ENCODE peak calls at places on chromosomes 12 and 14, in ten cellular contexts. One of them, this sample, is unnamed.

GRCh38 chr12:25677180-25677937 is 124.3 kb upstream of the LMNTD1 start:
- DNase-seq in endothelial cell of umbilical vein: no peak
- DNase-seq in prostate gland: no peak
- DNase-seq in H54: no peak
- DNase-seq in NB4: no peak
- DNase-seq in breast epithelium: no peak
- DNase-seq in testis: peak; percentile 38
- DNase-seq in GM12892: no peak
- DNase-seq in uterus: no peak
- DNase-seq in transverse colon: no peak
- DNase-seq in this sample: no peak

GRCh38 chr14:29738950-29739349 is 188.7 kb downstream of the PRKD1 start:
- DNase-seq in endothelial cell of umbilical vein: no peak
- DNase-seq in prostate gland: no peak
- DNase-seq in H54: no peak
- DNase-seq in NB4: no peak
- DNase-seq in breast epithelium: no peak
- DNase-seq in testis: no peak
- DNase-seq in GM12892: no peak
- DNase-seq in uterus: no peak
- DNase-seq in transverse colon: no peak
- DNase-seq in this sample: no peak

GRCh38 chr12:107900588-107900987 is 126.1 kb downstream of the ASCL4 start:
- DNase-seq in endothelial cell of umbilical vein: no peak
- DNase-seq in prostate gland: no peak
- DNase-seq in H54: no peak
- DNase-seq in NB4: no peak
- DNase-seq in breast epithelium: no peak
- DNase-seq in testis: no peak
- DNase-seq in GM12892: no peak
- DNase-seq in uterus: no peak
- DNase-seq in transverse colon: no peak
- DNase-seq in this sample: no peak

GRCh38 chr12:123815968-123816367 is 53.9 kb downstream of the DNAH10 start:
- DNase-seq in endothelial cell of umbilical vein: no peak
- DNase-seq in prostate gland: no peak
- DNase-seq in H54: no peak
- DNase-seq in NB4: no peak
- DNase-seq in breast epithelium: no peak
- DNase-seq in testis: peak; percentile 83
- DNase-seq in GM12892: no peak
- DNase-seq in uterus: no peak
- DNase-seq in transverse colon: no peak
- DNase-seq in this sample: no peak

GRCh38 chr12:33438890-33439586 is 581 bp downstream of the SYT10 start:
- DNase-seq in endothelial cell of umbilical vein: no peak
- DNase-seq in prostate gland: no peak
- DNase-seq in H54: no peak
- DNase-seq in NB4: no peak
- DNase-seq in breast epithelium: no peak
- DNase-seq in testis: peak; percentile 28
- DNase-seq in GM12892: peak; percentile 12
- DNase-seq in uterus: no peak
- DNase-seq in transverse colon: no peak
- DNase-seq in this sample: peak; percentile 34

GRCh38 chr14:100605706-100606686 is 18.8 kb upstream of the BEGAIN start:
- DNase-seq in endothelial cell of umbilical vein: no peak
- DNase-seq in prostate gland: no peak
- DNase-seq in H54: no peak
- DNase-seq in NB4: no peak
- DNase-seq in breast epithelium: no peak
- DNase-seq in testis: peak; percentile 73
- DNase-seq in GM12892: no peak
- DNase-seq in uterus: no peak
- DNase-seq in transverse colon: no peak
- DNase-seq in this sample: no peak

GRCh38 chr12:41188058-41188840 is at the start of gene PDZRN4:
- DNase-seq in endothelial cell of umbilical vein: peak; percentile 12
- DNase-seq in prostate gland: no peak
- DNase-seq in H54: no peak
- DNase-seq in NB4: no peak
- DNase-seq in breast epithelium: no peak
- DNase-seq in testis: peak; percentile 73
- DNase-seq in GM12892: no peak
- DNase-seq in uterus: no peak
- DNase-seq in transverse colon: peak; percentile 8
- DNase-seq in this sample: no peak

GRCh38 chr14:64758025-64758521 is 53.8 kb downstream of the PLEKHG3 start:
- DNase-seq in endothelial cell of umbilical vein: no peak
- DNase-seq in prostate gland: no peak
- DNase-seq in H54: no peak
- DNase-seq in NB4: no peak
- DNase-seq in breast epithelium: no peak
- DNase-seq in testis: no peak
- DNase-seq in GM12892: no peak
- DNase-seq in uterus: peak; percentile 65
- DNase-seq in transverse colon: peak; percentile 39
- DNase-seq in this sample: no peak

GRCh38 chr12:107369006-107369405 is 275.7 kb upstream of the CRY1 start:
- DNase-seq in endothelial cell of umbilical vein: no peak
- DNase-seq in prostate gland: no peak
- DNase-seq in H54: no peak
- DNase-seq in NB4: no peak
- DNase-seq in breast epithelium: no peak
- DNase-seq in testis: no peak
- DNase-seq in GM12892: no peak
- DNase-seq in uterus: no peak
- DNase-seq in transverse colon: no peak
- DNase-seq in this sample: no peak

GRCh38 chr14:54420478-54421116 is 20.6 kb downstream of the CNIH1 start:
- DNase-seq in endothelial cell of umbilical vein: peak; percentile 75
- DNase-seq in prostate gland: no peak
- DNase-seq in H54: no peak
- DNase-seq in NB4: peak; percentile 31
- DNase-seq in breast epithelium: no peak
- DNase-seq in testis: peak; percentile 43
- DNase-seq in GM12892: no peak
- DNase-seq in uterus: no peak
- DNase-seq in transverse colon: peak; percentile 35
- DNase-seq in this sample: peak; percentile 26

GRCh38 chr14:106877527-106877926 is 1351.1 kb downstream of the TMEM121 start:
- DNase-seq in endothelial cell of umbilical vein: no peak
- DNase-seq in prostate gland: no peak
- DNase-seq in H54: no peak
- DNase-seq in NB4: no peak
- DNase-seq in breast epithelium: no peak
- DNase-seq in testis: peak; percentile 58
- DNase-seq in GM12892: no peak
- DNase-seq in uterus: no peak
- DNase-seq in transverse colon: no peak
- DNase-seq in this sample: no peak

GRCh38 chr12:12265571-12266388 is 1.1 kb downstream of the LRP6 start:
- DNase-seq in endothelial cell of umbilical vein: peak; percentile 58
- DNase-seq in prostate gland: peak; percentile 34
- DNase-seq in H54: no peak
- DNase-seq in NB4: peak; percentile 57
- DNase-seq in breast epithelium: no peak
- DNase-seq in testis: peak; percentile 45
- DNase-seq in GM12892: no peak
- DNase-seq in uterus: no peak
- DNase-seq in transverse colon: no peak
- DNase-seq in this sample: peak; percentile 57

GRCh38 chr12:113302925-113303640 is 31.8 kb downstream of the SLC8B1 start:
- DNase-seq in endothelial cell of umbilical vein: no peak
- DNase-seq in prostate gland: peak; percentile 22
- DNase-seq in H54: no peak
- DNase-seq in NB4: peak; percentile 79
- DNase-seq in breast epithelium: no peak
- DNase-seq in testis: no peak
- DNase-seq in GM12892: no peak
- DNase-seq in uterus: no peak
- DNase-seq in transverse colon: no peak
- DNase-seq in this sample: no peak

GRCh38 chr14:34873591-34874385 is 1.4 kb downstream of the BAZ1A start:
- DNase-seq in endothelial cell of umbilical vein: peak; percentile 85
- DNase-seq in prostate gland: peak; percentile 73
- DNase-seq in H54: peak; percentile 70
- DNase-seq in NB4: peak; percentile 98
- DNase-seq in breast epithelium: peak; percentile 78
- DNase-seq in testis: no peak
- DNase-seq in GM12892: peak; percentile 63
- DNase-seq in uterus: peak; percentile 75
- DNase-seq in transverse colon: peak; percentile 86
- DNase-seq in this sample: peak; percentile 96

DNA sequence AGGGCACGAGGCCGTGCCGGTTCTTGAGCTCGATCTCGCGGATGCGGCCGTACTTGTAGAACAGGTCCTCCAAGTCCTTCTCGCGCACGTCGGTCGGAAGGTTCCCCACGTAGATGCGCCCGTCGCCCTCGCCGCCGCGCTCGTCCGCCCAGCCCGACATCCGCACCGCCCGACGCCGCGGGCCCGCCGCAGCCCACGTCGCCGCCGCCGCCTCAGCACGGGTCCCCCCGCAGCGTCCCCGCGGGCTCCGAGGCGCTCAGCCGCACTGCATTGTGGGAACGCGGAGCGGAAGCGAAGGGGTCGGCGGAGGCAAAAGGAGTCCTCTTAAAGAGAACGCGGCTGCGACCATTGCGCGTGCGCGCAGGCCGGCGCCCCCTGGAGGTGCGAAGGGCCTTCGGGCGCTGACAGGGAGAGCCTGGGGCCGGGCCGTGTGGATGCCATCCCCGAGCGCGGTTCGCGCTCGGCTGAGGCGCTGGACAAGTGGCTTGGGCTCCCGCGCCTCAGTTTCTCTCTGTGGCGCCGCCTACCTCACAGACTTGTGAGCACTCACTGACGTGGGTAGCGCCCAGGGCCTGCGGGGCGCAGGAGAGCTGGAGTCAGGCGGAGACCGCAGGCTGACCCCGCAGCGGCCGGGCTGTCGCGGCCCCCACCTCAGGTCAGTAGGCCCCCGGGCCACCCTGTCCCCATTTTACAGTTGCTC is at the start of gene SRSF9:
- DNase-seq in endothelial cell of umbilical vein: peak; percentile 96
- DNase-seq in prostate gland: peak; percentile 93
- DNase-seq in H54: peak; percentile 98
- DNase-seq in NB4: peak; percentile 99
- DNase-seq in breast epithelium: peak; percentile 83
- DNase-seq in testis: peak; percentile 96
- DNase-seq in GM12892: peak; percentile 98
- DNase-seq in uterus: peak; percentile 94
- DNase-seq in transverse colon: peak; percentile 96
- DNase-seq in this sample: peak; percentile 98
- TF ChIP-seq POLR2A in endothelial cell of umbilical vein: peak; percentile 87
- TF ChIP-seq POLR2A in prostate gland: peak; percentile 76
- TF ChIP-seq POLR2A in H54: peak; percentile 84
- TF ChIP-seq POLR2A in NB4: peak; percentile 92
- TF ChIP-seq POLR2A in breast epithelium: peak; percentile 57
- TF ChIP-seq POLR2A in testis: no peak
- TF ChIP-seq POLR2A in GM12892: peak; percentile 91
- TF ChIP-seq POLR2A in uterus: peak; percentile 86
- TF ChIP-seq POLR2A in transverse colon: peak; percentile 51
- TF ChIP-seq POLR2A in this sample: peak; percentile 88

DNA sequence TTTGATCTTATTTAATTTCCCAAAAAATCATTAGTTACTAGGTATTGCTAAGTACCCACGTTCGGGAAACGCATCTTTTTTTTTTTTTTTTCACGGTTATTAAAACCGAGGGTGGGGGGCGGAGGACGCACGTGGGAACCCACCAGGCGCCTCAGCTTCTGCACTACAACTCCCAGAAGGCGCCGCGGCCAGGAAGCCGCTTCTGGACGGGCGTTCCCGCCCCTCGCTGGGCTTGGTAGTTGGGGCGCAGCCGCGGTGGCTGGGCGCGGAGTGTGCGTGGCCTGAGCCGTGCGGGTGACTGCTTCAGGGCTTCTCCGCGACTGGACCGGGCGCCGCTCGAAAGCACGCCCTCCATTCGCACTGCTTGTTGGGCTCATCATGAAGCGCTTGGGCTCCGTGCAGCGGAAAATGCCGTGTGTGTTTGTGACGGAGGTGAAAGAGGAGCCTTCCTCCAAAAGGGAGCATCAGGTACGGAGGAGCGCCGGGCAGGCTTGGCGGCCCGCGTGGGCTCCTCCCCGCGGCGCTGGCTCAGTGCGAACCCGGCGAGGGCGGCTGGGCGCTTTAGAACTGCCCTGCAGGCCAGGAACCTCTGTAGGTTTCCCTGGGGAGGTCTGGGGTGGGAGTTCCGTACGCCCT is 6.2 kb upstream of the C12orf50 start:
- DNase-seq in endothelial cell of umbilical vein: peak; percentile 90
- DNase-seq in prostate gland: peak; percentile 89
- DNase-seq in H54: peak; percentile 82
- DNase-seq in NB4: peak; percentile 95
- DNase-seq in breast epithelium: peak; percentile 83
- DNase-seq in testis: peak; percentile 97
- DNase-seq in GM12892: peak; percentile 68
- DNase-seq in uterus: peak; percentile 87
- DNase-seq in transverse colon: peak; percentile 91
- DNase-seq in this sample: peak; percentile 90
- TF ChIP-seq POLR2A in endothelial cell of umbilical vein: peak; percentile 90
- TF ChIP-seq POLR2A in prostate gland: peak; percentile 91
- TF ChIP-seq POLR2A in H54: peak; percentile 98
- TF ChIP-seq POLR2A in NB4: peak; percentile 98
- TF ChIP-seq POLR2A in breast epithelium: peak; percentile 36
- TF ChIP-seq POLR2A in testis: peak; percentile 57
- TF ChIP-seq POLR2A in GM12892: peak; percentile 91
- TF ChIP-seq POLR2A in uterus: peak; percentile 92
- TF ChIP-seq POLR2A in transverse colon: peak; percentile 82
- TF ChIP-seq POLR2A in this sample: peak; percentile 89

DNA sequence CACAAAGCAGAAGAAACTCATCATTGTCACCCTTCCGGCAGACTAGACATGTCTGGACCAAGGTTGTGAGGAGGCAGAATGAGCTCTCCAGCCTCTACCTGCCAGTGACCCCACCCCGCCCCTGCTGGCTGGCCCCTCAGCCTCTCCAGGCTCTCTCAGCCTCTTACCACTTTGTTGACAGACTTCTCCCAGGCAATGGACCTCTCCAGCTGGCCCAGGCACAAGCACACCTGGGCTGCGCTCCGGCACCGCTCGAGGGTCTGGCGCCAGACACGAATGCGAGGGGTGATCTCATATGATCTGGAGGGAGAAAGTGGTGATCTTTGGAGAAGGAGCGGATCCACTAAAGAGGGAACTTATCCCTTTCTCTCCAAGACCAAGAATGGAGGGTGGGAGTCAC is 30.3 kb downstream of the BAZ2A start:
- DNase-seq in endothelial cell of umbilical vein: no peak
- DNase-seq in prostate gland: no peak
- DNase-seq in H54: no peak
- DNase-seq in NB4: no peak
- DNase-seq in breast epithelium: no peak
- DNase-seq in testis: no peak
- DNase-seq in GM12892: no peak
- DNase-seq in uterus: no peak
- DNase-seq in transverse colon: no peak
- DNase-seq in this sample: no peak
- TF ChIP-seq POLR2A in endothelial cell of umbilical vein: no peak
- TF ChIP-seq POLR2A in prostate gland: no peak
- TF ChIP-seq POLR2A in H54: no peak
- TF ChIP-seq POLR2A in NB4: no peak
- TF ChIP-seq POLR2A in breast epithelium: no peak
- TF ChIP-seq POLR2A in testis: no peak
- TF ChIP-seq POLR2A in GM12892: no peak
- TF ChIP-seq POLR2A in uterus: no peak
- TF ChIP-seq POLR2A in transverse colon: no peak
- TF ChIP-seq POLR2A in this sample: no peak

GRCh38 chr14:104723651-104724406 is at the start of gene ADSS1:
- DNase-seq in endothelial cell of umbilical vein: peak; percentile 46
- DNase-seq in prostate gland: peak; percentile 44
- DNase-seq in H54: no peak
- DNase-seq in NB4: peak; percentile 53
- DNase-seq in breast epithelium: no peak
- DNase-seq in testis: peak; percentile 67
- DNase-seq in GM12892: peak; percentile 94
- DNase-seq in uterus: peak; percentile 46
- DNase-seq in transverse colon: peak; percentile 74
- DNase-seq in this sample: peak; percentile 81
- TF ChIP-seq POLR2A in endothelial cell of umbilical vein: peak; percentile 67
- TF ChIP-seq POLR2A in prostate gland: peak; percentile 56
- TF ChIP-seq POLR2A in H54: no peak
- TF ChIP-seq POLR2A in NB4: no peak
- TF ChIP-seq POLR2A in breast epithelium: no peak
- TF ChIP-seq POLR2A in testis: no peak
- TF ChIP-seq POLR2A in GM12892: no peak
- TF ChIP-seq POLR2A in uterus: peak; percentile 14
- TF ChIP-seq POLR2A in transverse colon: peak; percentile 28
- TF ChIP-seq POLR2A in this sample: no peak

This sample was measured in erythroblast.